ENCODE peak calls at places on chromosomes 7 and 10, in eight cellular contexts. One of them, this sample, is unnamed.

GRCh38 chr7:155804431-155804831 is 7.8 kb downstream of the SHH start:
- DNase-seq in heart left ventricle: no peak
- DNase-seq in left ventricle myocardium inferior: no peak
- DNase-seq in stomach: no peak
- DNase-seq in GM13976: no peak
- DNase-seq in RWPE1: no peak
- DNase-seq in body of pancreas: no peak
- DNase-seq in fibroblast of lung: no peak
- DNase-seq in this sample: no peak

GRCh38 chr7:27767374-27767773 is 27.4 kb downstream of the TAX1BP1 start:
- DNase-seq in heart left ventricle: no peak
- DNase-seq in left ventricle myocardium inferior: no peak
- DNase-seq in stomach: no peak
- DNase-seq in GM13976: no peak
- DNase-seq in RWPE1: no peak
- DNase-seq in body of pancreas: no peak
- DNase-seq in fibroblast of lung: no peak
- DNase-seq in this sample: no peak

GRCh38 chr10:102186128-102186527 is 33.9 kb downstream of the NOLC1 start:
- DNase-seq in heart left ventricle: no peak
- DNase-seq in left ventricle myocardium inferior: no peak
- DNase-seq in stomach: no peak
- DNase-seq in GM13976: no peak
- DNase-seq in RWPE1: no peak
- DNase-seq in body of pancreas: no peak
- DNase-seq in fibroblast of lung: peak
- DNase-seq in this sample: no peak

GRCh38 chr7:77791336-77791735 is 6.9 kb downstream of the TMEM60 start:
- DNase-seq in heart left ventricle: no peak
- DNase-seq in left ventricle myocardium inferior: no peak
- DNase-seq in stomach: no peak
- DNase-seq in GM13976: no peak
- DNase-seq in RWPE1: no peak
- DNase-seq in body of pancreas: no peak
- DNase-seq in fibroblast of lung: no peak
- DNase-seq in this sample: no peak

GRCh38 chr10:102678842-102679289 is 34.6 kb downstream of the TRIM8 start:
- DNase-seq in heart left ventricle: peak
- DNase-seq in left ventricle myocardium inferior: peak
- DNase-seq in stomach: peak
- DNase-seq in GM13976: peak
- DNase-seq in RWPE1: no peak
- DNase-seq in body of pancreas: peak
- DNase-seq in fibroblast of lung: peak
- DNase-seq in this sample: no peak

GRCh38 chr7:947391-948210 is 6.9 kb downstream of the ADAP1 start:
- DNase-seq in heart left ventricle: no peak
- DNase-seq in left ventricle myocardium inferior: peak
- DNase-seq in stomach: no peak
- DNase-seq in GM13976: no peak
- DNase-seq in RWPE1: no peak
- DNase-seq in body of pancreas: no peak
- DNase-seq in fibroblast of lung: no peak
- DNase-seq in this sample: no peak

GRCh38 chr10:107336061-107336460 is 171.6 kb upstream of the SORCS1 start:
- DNase-seq in heart left ventricle: no peak
- DNase-seq in left ventricle myocardium inferior: no peak
- DNase-seq in stomach: no peak
- DNase-seq in GM13976: no peak
- DNase-seq in RWPE1: no peak
- DNase-seq in body of pancreas: no peak
- DNase-seq in fibroblast of lung: no peak
- DNase-seq in this sample: no peak

GRCh38 chr7:74542558-74543117 is 88.9 kb downstream of the GTF2IRD1 start:
- DNase-seq in heart left ventricle: peak
- DNase-seq in left ventricle myocardium inferior: peak
- DNase-seq in stomach: peak
- DNase-seq in GM13976: no peak
- DNase-seq in RWPE1: peak
- DNase-seq in body of pancreas: peak
- DNase-seq in fibroblast of lung: peak
- DNase-seq in this sample: no peak

GRCh38 chr7:55247466-55247865 is 117.7 kb upstream of the LANCL2 start:
- DNase-seq in heart left ventricle: no peak
- DNase-seq in left ventricle myocardium inferior: no peak
- DNase-seq in stomach: no peak
- DNase-seq in GM13976: no peak
- DNase-seq in RWPE1: no peak
- DNase-seq in body of pancreas: no peak
- DNase-seq in fibroblast of lung: peak
- DNase-seq in this sample: no peak

GRCh38 chr10:50614444-50615137 is 9.2 kb downstream of the SGMS1 start:
- DNase-seq in heart left ventricle: no peak
- DNase-seq in left ventricle myocardium inferior: no peak
- DNase-seq in stomach: peak
- DNase-seq in GM13976: no peak
- DNase-seq in RWPE1: no peak
- DNase-seq in body of pancreas: peak
- DNase-seq in fibroblast of lung: no peak
- DNase-seq in this sample: peak

GRCh38 chr7:50632561-50633413 is 67.6 kb upstream of the DDC start:
- DNase-seq in heart left ventricle: no peak
- DNase-seq in left ventricle myocardium inferior: no peak
- DNase-seq in stomach: peak
- DNase-seq in GM13976: peak
- DNase-seq in RWPE1: peak
- DNase-seq in body of pancreas: peak
- DNase-seq in fibroblast of lung: peak
- DNase-seq in this sample: peak

GRCh38 chr7:128425851-128426250 is 16.1 kb upstream of the IMPDH1 start:
- DNase-seq in heart left ventricle: peak
- DNase-seq in left ventricle myocardium inferior: peak
- DNase-seq in stomach: peak
- DNase-seq in GM13976: peak
- DNase-seq in RWPE1: peak
- DNase-seq in body of pancreas: peak
- DNase-seq in fibroblast of lung: peak
- DNase-seq in this sample: peak

GRCh38 chr10:11804336-11804735 is 18.8 kb upstream of the PROSER2 start:
- DNase-seq in heart left ventricle: no peak
- DNase-seq in left ventricle myocardium inferior: no peak
- DNase-seq in stomach: no peak
- DNase-seq in GM13976: no peak
- DNase-seq in RWPE1: no peak
- DNase-seq in body of pancreas: no peak
- DNase-seq in fibroblast of lung: no peak
- DNase-seq in this sample: no peak

GRCh38 chr10:29862926-29863614 is 196.3 kb downstream of the JCAD start:
- DNase-seq in heart left ventricle: no peak
- DNase-seq in left ventricle myocardium inferior: no peak
- DNase-seq in stomach: no peak
- DNase-seq in GM13976: no peak
- DNase-seq in RWPE1: peak
- DNase-seq in body of pancreas: no peak
- DNase-seq in fibroblast of lung: peak
- DNase-seq in this sample: no peak

GRCh38 chr7:159247910-159248309 is 103.2 kb upstream of the VIPR2 start:
- DNase-seq in heart left ventricle: no peak
- DNase-seq in left ventricle myocardium inferior: no peak
- DNase-seq in stomach: no peak
- DNase-seq in GM13976: no peak
- DNase-seq in RWPE1: no peak
- DNase-seq in body of pancreas: no peak
- DNase-seq in fibroblast of lung: no peak
- DNase-seq in this sample: no peak

GRCh38 chr10:14751576-14752330 is 22.9 kb downstream of the FAM107B start:
- DNase-seq in heart left ventricle: peak
- DNase-seq in left ventricle myocardium inferior: peak
- DNase-seq in stomach: no peak
- DNase-seq in GM13976: no peak
- DNase-seq in RWPE1: no peak
- DNase-seq in body of pancreas: no peak
- DNase-seq in fibroblast of lung: peak
- DNase-seq in this sample: no peak

GRCh38 chr10:92965314-92965713 is 95.3 kb upstream of the CYP26C1 start:
- DNase-seq in heart left ventricle: no peak
- DNase-seq in left ventricle myocardium inferior: no peak
- DNase-seq in stomach: no peak
- DNase-seq in GM13976: peak
- DNase-seq in RWPE1: peak
- DNase-seq in body of pancreas: no peak
- DNase-seq in fibroblast of lung: peak
- DNase-seq in this sample: peak

GRCh38 chr7:44307905-44308740 is 17.3 kb downstream of the CAMK2B start:
- DNase-seq in heart left ventricle: no peak
- DNase-seq in left ventricle myocardium inferior: no peak
- DNase-seq in stomach: peak
- DNase-seq in GM13976: peak
- DNase-seq in RWPE1: peak
- DNase-seq in body of pancreas: no peak
- DNase-seq in fibroblast of lung: no peak
- DNase-seq in this sample: peak

GRCh38 chr7:115359919-115360318 is 438.0 kb downstream of the MDFIC start:
- DNase-seq in heart left ventricle: no peak
- DNase-seq in left ventricle myocardium inferior: no peak
- DNase-seq in stomach: no peak
- DNase-seq in GM13976: no peak
- DNase-seq in RWPE1: no peak
- DNase-seq in body of pancreas: no peak
- DNase-seq in fibroblast of lung: no peak
- DNase-seq in this sample: no peak

GRCh38 chr7:115354925-115355324 is 433.0 kb downstream of the MDFIC start:
- DNase-seq in heart left ventricle: no peak
- DNase-seq in left ventricle myocardium inferior: no peak
- DNase-seq in stomach: no peak
- DNase-seq in GM13976: no peak
- DNase-seq in RWPE1: no peak
- DNase-seq in body of pancreas: no peak
- DNase-seq in fibroblast of lung: no peak
- DNase-seq in this sample: no peak

GRCh38 chr7:115359119-115359518 is 437.2 kb downstream of the MDFIC start:
- DNase-seq in heart left ventricle: no peak
- DNase-seq in left ventricle myocardium inferior: no peak
- DNase-seq in stomach: no peak
- DNase-seq in GM13976: no peak
- DNase-seq in RWPE1: no peak
- DNase-seq in body of pancreas: no peak
- DNase-seq in fibroblast of lung: no peak
- DNase-seq in this sample: no peak

GRCh38 chr7:115357213-115357999 is 435.5 kb downstream of the MDFIC start:
- DNase-seq in heart left ventricle: no peak
- DNase-seq in left ventricle myocardium inferior: no peak
- DNase-seq in stomach: no peak
- DNase-seq in GM13976: no peak
- DNase-seq in RWPE1: no peak
- DNase-seq in body of pancreas: no peak
- DNase-seq in fibroblast of lung: peak
- DNase-seq in this sample: no peak

GRCh38 chr7:115356139-115356746 is 434.3 kb downstream of the MDFIC start:
- DNase-seq in heart left ventricle: no peak
- DNase-seq in left ventricle myocardium inferior: no peak
- DNase-seq in stomach: no peak
- DNase-seq in GM13976: peak
- DNase-seq in RWPE1: no peak
- DNase-seq in body of pancreas: no peak
- DNase-seq in fibroblast of lung: peak
- DNase-seq in this sample: no peak
- TF ChIP-seq CTCF in heart left ventricle: no peak
- TF ChIP-seq CTCF in left ventricle myocardium inferior: peak
- TF ChIP-seq CTCF in stomach: no peak
- TF ChIP-seq CTCF in GM13976: peak
- TF ChIP-seq CTCF in RWPE1: peak
- TF ChIP-seq CTCF in body of pancreas: peak
- TF ChIP-seq CTCF in fibroblast of lung: peak
- TF ChIP-seq CTCF in this sample: peak

GRCh38 chr7:87316846-87317545 is 28.5 kb upstream of the CROT start:
- DNase-seq in heart left ventricle: no peak
- DNase-seq in left ventricle myocardium inferior: no peak
- DNase-seq in stomach: no peak
- DNase-seq in GM13976: no peak
- DNase-seq in RWPE1: peak
- DNase-seq in body of pancreas: no peak
- DNase-seq in fibroblast of lung: peak
- DNase-seq in this sample: no peak

GRCh38 chr7:87316097-87316700 is 29.3 kb upstream of the CROT start:
- DNase-seq in heart left ventricle: no peak
- DNase-seq in left ventricle myocardium inferior: no peak
- DNase-seq in stomach: no peak
- DNase-seq in GM13976: peak
- DNase-seq in RWPE1: no peak
- DNase-seq in body of pancreas: no peak
- DNase-seq in fibroblast of lung: no peak
- DNase-seq in this sample: peak

GRCh38 chr7:87317691-87318245 is 27.7 kb upstream of the CROT start:
- DNase-seq in heart left ventricle: no peak
- DNase-seq in left ventricle myocardium inferior: no peak
- DNase-seq in stomach: no peak
- DNase-seq in GM13976: no peak
- DNase-seq in RWPE1: peak
- DNase-seq in body of pancreas: no peak
- DNase-seq in fibroblast of lung: no peak
- DNase-seq in this sample: no peak

GRCh38 chr7:87318741-87319140 is 26.7 kb upstream of the CROT start:
- DNase-seq in heart left ventricle: no peak
- DNase-seq in left ventricle myocardium inferior: no peak
- DNase-seq in stomach: no peak
- DNase-seq in GM13976: no peak
- DNase-seq in RWPE1: no peak
- DNase-seq in body of pancreas: no peak
- DNase-seq in fibroblast of lung: no peak
- DNase-seq in this sample: no peak
- TF ChIP-seq CTCF in heart left ventricle: no peak
- TF ChIP-seq CTCF in left ventricle myocardium inferior: no peak
- TF ChIP-seq CTCF in stomach: no peak
- TF ChIP-seq CTCF in GM13976: no peak
- TF ChIP-seq CTCF in RWPE1: no peak
- TF ChIP-seq CTCF in body of pancreas: no peak
- TF ChIP-seq CTCF in fibroblast of lung: no peak
- TF ChIP-seq CTCF in this sample: no peak

GRCh38 chr10:119542990-119543813 is 683 bp upstream of the RGS10 start:
- DNase-seq in heart left ventricle: peak
- DNase-seq in left ventricle myocardium inferior: peak
- DNase-seq in stomach: peak
- DNase-seq in GM13976: peak
- DNase-seq in RWPE1: peak
- DNase-seq in body of pancreas: peak
- DNase-seq in fibroblast of lung: peak
- DNase-seq in this sample: peak
- TF ChIP-seq CTCF in heart left ventricle: peak
- TF ChIP-seq CTCF in left ventricle myocardium inferior: peak
- TF ChIP-seq CTCF in stomach: no peak
- TF ChIP-seq CTCF in GM13976: peak
- TF ChIP-seq CTCF in RWPE1: peak
- TF ChIP-seq CTCF in body of pancreas: no peak
- TF ChIP-seq CTCF in fibroblast of lung: peak
- TF ChIP-seq CTCF in this sample: peak

GRCh38 chr7:24508301-24508700 is 65.0 kb upstream of the PALS2 start:
- DNase-seq in heart left ventricle: no peak
- DNase-seq in left ventricle myocardium inferior: no peak
- DNase-seq in stomach: no peak
- DNase-seq in GM13976: no peak
- DNase-seq in RWPE1: no peak
- DNase-seq in body of pancreas: no peak
- DNase-seq in fibroblast of lung: no peak
- DNase-seq in this sample: no peak
- TF ChIP-seq CTCF in heart left ventricle: no peak
- TF ChIP-seq CTCF in left ventricle myocardium inferior: no peak
- TF ChIP-seq CTCF in stomach: no peak
- TF ChIP-seq CTCF in GM13976: no peak
- TF ChIP-seq CTCF in RWPE1: no peak
- TF ChIP-seq CTCF in body of pancreas: no peak
- TF ChIP-seq CTCF in fibroblast of lung: no peak
- TF ChIP-seq CTCF in this sample: no peak

GRCh38 chr7:47481656-47482012 is 100.3 kb downstream of the TNS3 start:
- DNase-seq in heart left ventricle: no peak
- DNase-seq in left ventricle myocardium inferior: no peak
- DNase-seq in stomach: no peak
- DNase-seq in GM13976: no peak
- DNase-seq in RWPE1: no peak
- DNase-seq in body of pancreas: no peak
- DNase-seq in fibroblast of lung: no peak
- DNase-seq in this sample: no peak
- TF ChIP-seq CTCF in heart left ventricle: no peak
- TF ChIP-seq CTCF in left ventricle myocardium inferior: no peak
- TF ChIP-seq CTCF in stomach: no peak
- TF ChIP-seq CTCF in GM13976: no peak
- TF ChIP-seq CTCF in RWPE1: no peak
- TF ChIP-seq CTCF in body of pancreas: no peak
- TF ChIP-seq CTCF in fibroblast of lung: no peak
- TF ChIP-seq CTCF in this sample: no peak

This sample was measured in GM13977.